ENCODE peak calls at places on chromosomes 16 and 17, in ten cellular contexts. B is dorsolateral prefrontal cortex, S is AG10803, U is stomach, F is kidney epithelial cell, D is upper lobe of left lung, V is adrenal gland, R is A549, N is AG04449, Q is heart left ventricle. K is an unnamed sample.

GRCh38 chr16:4529085-4530060 is 9.2 kb downstream of the CDIP1 start:
- DNase-seq in D (no peak), N (no peak), B (no peak), R (no peak), U (no peak), V (no peak), F (no peak), Q (no peak), S (no peak), K (no peak)

GRCh38 chr16:86107190-86107589 is 208.2 kb downstream of the IRF8 start:
- DNase-seq in S (no peak), Q (no peak), D (no peak), R (no peak), U (no peak), V (no peak), F (no peak), B (no peak), N (no peak), K (no peak)

GRCh38 chr16:30715777-30716445 is 16.9 kb downstream of the SRCAP start:
- DNase-seq in V (no peak), D (no peak), N (no peak), S (peak), B (no peak), F (no peak), R (peak), Q (no peak), U (no peak), K (no peak)

GRCh38 chr16:21656795-21657768 is 4.7 kb upstream of the IGSF6 start:
- DNase-seq in B (no peak), N (no peak), D (no peak), F (peak), V (peak), Q (no peak), U (no peak), R (peak), S (peak), K (peak)

GRCh38 chr16:86495357-86495701 is 15.0 kb upstream of the FOXF1 start:
- DNase-seq in S (no peak), U (no peak), R (no peak), N (no peak), V (no peak), B (no peak), Q (no peak), F (no peak), D (no peak), K (no peak)

GRCh38 chr16:82639666-82640336 is 13.0 kb downstream of the CDH13 start:
- DNase-seq in Q (peak), V (peak), U (peak), R (peak), B (peak), N (no peak), S (peak), F (no peak), D (peak), K (no peak)

GRCh38 chr16:57071840-57072541 is 20.4 kb upstream of the CPNE2 start:
- DNase-seq in S (peak), B (no peak), V (no peak), F (peak), N (no peak), U (no peak), Q (no peak), D (no peak), R (peak), K (no peak)

GRCh38 chr17:19610879-19611278 is 37.7 kb upstream of the ALDH3A2 start:
- DNase-seq in U (no peak), B (no peak), Q (no peak), N (no peak), R (no peak), F (no peak), V (no peak), S (no peak), D (no peak), K (no peak)

GRCh38 chr16:8632675-8633182 is 11.2 kb downstream of the METTL22 start:
- DNase-seq in D (peak), V (peak), F (no peak), Q (no peak), R (no peak), U (no peak), S (no peak), B (no peak), N (no peak), K (no peak)

GRCh38 chr17:56832446-56832845 is 1.3 kb downstream of the C17orf67 start:
- DNase-seq in U (no peak), D (no peak), Q (no peak), B (no peak), F (no peak), S (no peak), R (no peak), N (no peak), V (no peak), K (no peak)
- H3K4me3 ChIP-seq in U (peak), D (peak), Q (peak), B (peak), F (peak), S (peak), R (peak), N (peak), V (no peak), K (no peak)

DNA sequence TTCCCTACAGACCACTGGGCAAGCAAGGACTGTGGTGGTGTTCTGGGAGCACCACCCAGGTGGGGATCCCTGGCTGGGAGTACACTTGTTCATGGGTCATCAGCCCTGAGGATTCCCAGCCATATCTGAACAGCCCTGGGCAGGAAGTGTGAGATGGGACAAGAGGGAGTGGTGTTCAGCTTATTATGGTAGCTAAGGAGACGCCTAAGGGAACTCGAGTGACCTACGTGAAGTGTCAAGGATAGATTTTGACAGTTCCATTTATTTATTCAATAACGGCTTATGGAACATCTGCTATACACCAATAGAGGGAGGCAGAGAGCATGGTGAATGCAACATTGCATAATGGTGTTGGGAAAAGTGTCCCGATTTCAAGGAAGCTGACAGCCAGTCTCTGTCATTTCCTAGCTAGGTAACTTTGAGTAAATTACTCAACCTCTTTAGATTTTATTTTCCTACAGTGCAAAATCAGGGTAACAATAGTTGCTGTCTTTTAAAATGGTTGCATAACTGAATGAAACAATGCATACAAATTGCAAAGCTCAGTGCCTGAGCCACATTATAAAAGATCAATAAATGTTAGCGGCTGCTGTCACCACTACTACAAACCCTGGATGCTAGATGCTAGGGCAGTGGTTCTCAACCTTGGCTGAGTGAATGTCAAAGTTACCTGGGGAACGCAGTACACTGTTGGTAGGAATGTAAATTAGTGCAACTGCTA is 534.1 kb downstream of the GRIN2A start:
- DNase-seq in R (peak), Q (no peak), N (no peak), U (no peak), S (peak), V (peak), F (no peak), D (no peak), B (no peak), K (no peak)
- TF ChIP-seq CTCF in R (peak), Q (peak), N (peak), U (no peak), S (peak), V (peak), F (peak), D (peak), B (peak), K (peak)

GRCh38 chr17:83119987-83120864 is 40.8 kb downstream of the METRNL start:
- DNase-seq in B (no peak), S (no peak), Q (peak), R (peak), V (no peak), F (no peak), U (no peak), N (no peak), D (peak), K (no peak)
- H3K4me3 ChIP-seq in B (no peak), S (no peak), Q (no peak), R (no peak), V (no peak), F (no peak), U (no peak), N (no peak), D (no peak), K (no peak)

DNA sequence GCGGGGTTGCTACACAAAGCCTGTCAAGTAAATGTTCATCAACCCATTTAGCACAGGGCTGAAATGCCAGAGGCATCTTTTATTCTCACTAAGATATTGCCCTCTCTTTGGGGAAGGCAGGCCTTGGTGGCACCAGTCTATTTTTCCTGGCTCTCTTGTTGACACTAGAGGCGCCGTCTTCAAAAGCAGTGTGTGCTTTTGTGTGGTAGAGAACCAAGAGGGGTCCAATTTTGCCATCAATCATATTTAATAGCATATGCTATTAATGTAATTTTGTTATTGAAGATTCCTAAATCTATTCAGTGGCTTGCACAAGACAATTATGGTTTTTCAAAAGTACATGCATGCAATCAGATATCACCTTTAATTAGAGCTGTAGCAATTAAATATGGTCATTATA is 514.5 kb upstream of the SALL1 start:
- DNase-seq in B (no peak), N (no peak), V (no peak), F (no peak), Q (no peak), R (no peak), D (no peak), S (no peak), U (no peak), K (no peak)
- TF ChIP-seq CTCF in B (no peak), N (no peak), V (no peak), F (no peak), Q (no peak), R (no peak), D (no peak), S (no peak), U (no peak), K (no peak)

DNA sequence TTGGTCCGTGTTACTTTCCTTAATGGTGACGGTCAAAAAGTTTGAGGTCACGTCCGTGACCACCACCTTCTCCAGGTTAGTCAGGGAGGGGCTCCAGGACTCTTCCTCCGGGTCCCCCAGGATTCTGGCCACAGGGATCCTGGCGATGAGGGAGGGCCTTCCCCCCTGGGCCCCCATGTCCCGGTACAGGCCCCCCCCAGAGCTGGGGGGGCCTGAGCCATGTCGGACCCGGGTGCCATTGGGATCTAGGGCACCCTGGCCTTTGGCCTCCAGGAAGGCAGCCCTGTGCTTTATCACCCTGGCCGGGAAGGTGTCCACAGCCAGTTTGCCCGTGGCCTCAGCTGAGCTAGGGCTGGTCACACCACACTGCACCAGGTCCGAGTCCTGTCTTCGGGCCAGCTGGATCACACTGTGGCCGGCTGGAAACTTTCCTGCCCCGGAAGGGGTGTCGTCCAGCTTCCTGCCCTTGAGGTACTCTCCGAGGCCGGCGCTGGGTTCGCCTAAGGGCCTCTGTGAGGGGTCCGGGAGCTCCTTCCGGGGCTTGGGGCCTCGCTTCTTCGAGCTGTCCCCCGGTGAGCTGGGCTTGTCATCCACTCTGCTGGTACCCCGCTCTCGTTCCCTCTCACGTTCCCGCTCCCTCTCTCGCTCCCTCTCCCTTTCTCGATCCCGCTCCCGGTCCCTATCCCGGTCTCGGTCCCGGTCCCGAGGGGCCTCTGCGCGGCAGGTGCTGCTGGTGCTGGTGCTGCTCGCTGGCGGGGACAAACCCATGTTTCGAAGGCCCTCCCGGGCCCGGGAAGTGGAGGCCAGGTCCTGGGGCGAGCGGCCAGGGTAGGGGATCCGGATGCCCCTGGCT is 2.0 kb downstream of the CBX8 start:
- DNase-seq in S (no peak), U (no peak), D (no peak), V (no peak), N (no peak), Q (peak), R (no peak), B (no peak), F (no peak), K (no peak)
- H3K4me3 ChIP-seq in S (peak), U (no peak), D (no peak), V (no peak), N (no peak), Q (no peak), R (no peak), B (no peak), F (no peak), K (no peak)

DNA sequence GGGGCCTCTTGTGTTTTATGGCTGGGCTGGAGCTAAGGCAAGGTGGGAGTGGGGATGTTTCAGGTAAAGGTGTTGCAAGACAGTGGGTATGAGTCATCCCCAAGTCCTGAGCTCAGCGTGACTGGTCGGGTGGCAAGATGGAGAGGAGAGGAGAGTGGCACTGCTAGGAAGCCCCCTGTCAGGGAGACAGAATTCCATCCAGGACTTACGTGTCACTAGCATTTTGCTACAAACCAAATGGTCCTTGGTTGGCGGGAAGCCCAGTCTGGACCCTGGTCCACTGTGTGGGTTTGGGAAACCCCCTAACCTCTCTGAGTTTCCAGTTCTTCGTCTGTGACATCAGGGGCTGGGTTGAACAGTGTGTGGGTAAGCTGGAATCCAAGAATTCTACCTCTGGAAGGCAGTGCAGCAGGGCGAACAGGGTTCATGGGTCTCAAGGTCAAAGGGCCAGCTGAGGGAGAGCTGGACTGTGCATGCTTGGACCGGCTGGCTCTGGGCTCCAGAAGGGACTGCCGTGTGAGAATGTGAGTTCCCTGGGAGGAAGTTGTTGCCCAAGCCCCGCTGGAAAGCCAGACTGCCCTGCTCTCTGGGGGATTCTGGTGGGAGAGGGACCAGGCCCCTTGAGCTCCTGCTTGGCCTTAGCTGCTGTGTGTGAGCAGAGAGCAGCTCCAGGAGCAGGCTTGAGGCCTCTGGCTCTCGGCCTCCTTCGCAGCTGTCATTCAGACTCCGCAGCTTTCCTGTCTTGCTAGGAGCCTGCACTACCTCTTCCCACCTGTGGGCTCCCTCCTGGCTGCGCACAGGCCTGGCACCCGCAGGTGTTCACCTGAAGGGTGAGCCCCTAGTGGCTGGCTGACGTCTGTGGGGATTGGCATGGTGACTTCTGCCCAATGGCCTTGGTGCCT is 84.5 kb downstream of the NT5M start:
- DNase-seq in B (no peak), F (no peak), D (peak), U (peak), N (no peak), R (peak), S (no peak), V (no peak), Q (peak), K (no peak)
- TF ChIP-seq CTCF in B (no peak), F (peak), D (peak), U (no peak), N (no peak), R (peak), S (no peak), V (peak), Q (no peak), K (peak)

DNA sequence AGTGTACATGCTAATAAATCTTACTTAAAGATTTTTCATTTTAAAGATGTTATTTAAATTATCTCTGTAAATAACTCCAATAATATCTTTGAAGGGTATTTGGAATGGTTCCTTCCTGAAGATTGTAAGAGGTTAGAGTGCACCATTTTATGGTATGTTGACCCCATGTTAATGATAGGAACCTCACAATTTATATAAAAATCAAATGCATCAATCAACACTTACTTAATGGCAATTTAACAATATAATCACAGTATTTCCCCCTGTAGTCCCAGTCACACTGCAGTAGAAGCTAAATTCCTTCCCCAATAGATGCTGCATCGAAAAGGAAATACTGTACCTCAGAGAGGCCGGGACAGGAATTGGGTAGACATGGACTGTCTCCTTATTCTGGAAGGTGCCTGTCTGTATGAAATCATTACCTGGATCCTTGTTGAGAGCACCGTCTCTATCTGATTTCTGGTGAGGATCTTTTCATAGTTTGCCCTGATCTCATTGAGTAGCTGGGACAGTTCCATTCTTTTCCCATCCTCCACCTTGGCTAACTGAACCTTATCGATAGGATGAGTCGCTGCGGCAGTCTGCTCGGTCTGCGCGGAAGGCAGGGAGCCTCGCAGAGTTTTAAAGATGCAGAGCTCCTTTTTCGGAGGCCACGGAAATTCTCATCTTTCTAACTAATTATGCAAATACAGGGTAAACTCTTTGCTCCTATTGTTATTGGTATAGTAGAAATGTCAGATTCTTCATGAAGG is at the start of gene KRT222:
- DNase-seq in Q (no peak), B (peak), S (no peak), F (no peak), V (no peak), U (no peak), N (no peak), R (no peak), D (no peak), K (no peak)
- H3K4me3 ChIP-seq in Q (peak), B (peak), S (no peak), F (peak), V (no peak), U (peak), N (no peak), R (peak), D (no peak), K (peak)

GRCh38 chr16:71210-71539 is 1.3 kb downstream of the RHBDF1 start:
- DNase-seq in F (no peak), S (no peak), B (no peak), U (no peak), D (no peak), N (no peak), V (no peak), R (no peak), Q (no peak), K (no peak)
- TF ChIP-seq CTCF in F (no peak), S (no peak), B (no peak), U (no peak), D (no peak), N (no peak), V (no peak), R (no peak), Q (no peak), K (no peak)

K was measured in retinal pigment epithelial cell.